ENCODE peak calls at places on chromosomes 12 and 14, in ten cellular contexts. U is IMR-90; H is ecto neural progenitor cell; I is CD8-positive, alpha-beta memory T cell; D is NCI-H446 treated with DMSO at 0.1 percent for 48 hours; K is fibroblast of lung; J is stimulated activated CD4-positive, alpha-beta T cell treated with anti-CD3 and anti-CD28 coated beads, Interleukin-12 subunit alpha, Interleukin-12 subunit beta, amount 100 ng/mL, for 24 hours; E is tibial nerve; O is HFFc6; L is dorsolateral prefrontal cortex. A is an unnamed sample.

GRCh38 chr12:10214877-10215267 is 2.2 kb downstream of the GABARAPL1 start:
- DNase-seq in O (no peak), U (no peak), D (no peak), J (no peak), H (no peak), K (peak), L (no peak), I (no peak), E (no peak), A (no peak)

GRCh38 chr12:55068416-55069010 is 48.7 kb downstream of the NEUROD4 start:
- DNase-seq in L (no peak), O (peak), I (no peak), J (no peak), H (peak), E (no peak), U (peak), K (peak), D (peak), A (peak)

GRCh38 chr12:42426733-42427132 is 100.8 kb downstream of the PPHLN1 start:
- DNase-seq in J (no peak), U (peak), E (no peak), D (no peak), K (peak), I (no peak), O (peak), L (no peak), H (no peak), A (peak)

GRCh38 chr12:3381059-3382047 is 109.7 kb upstream of the PRMT8 start:
- DNase-seq in K (no peak), E (no peak), J (no peak), U (no peak), O (no peak), I (no peak), D (no peak), H (no peak), L (no peak), A (no peak)

GRCh38 chr14:37171678-37172023 is 755 bp downstream of the SLC25A21 start:
- DNase-seq in L (no peak), I (no peak), D (no peak), H (no peak), O (no peak), K (no peak), E (no peak), J (no peak), U (no peak), A (no peak)

GRCh38 chr14:51394391-51394790 is 154.3 kb downstream of the TMX1 start:
- DNase-seq in J (no peak), O (no peak), I (no peak), D (no peak), H (no peak), U (peak), K (peak), E (no peak), L (no peak), A (no peak)

GRCh38 chr14:90534091-90534837 is 137.4 kb downstream of the CALM1 start:
- DNase-seq in D (no peak), E (no peak), H (no peak), U (peak), L (no peak), I (no peak), K (peak), O (no peak), J (no peak), A (no peak)

GRCh38 chr12:88067301-88067700 is 38.1 kb upstream of the C12orf50 start:
- DNase-seq in K (peak), D (no peak), E (no peak), O (no peak), U (peak), J (no peak), I (no peak), L (no peak), H (no peak), A (no peak)

GRCh38 chr12:92624236-92624635 is 78.6 kb upstream of the PLEKHG7 start:
- DNase-seq in H (no peak), O (peak), J (no peak), E (no peak), I (no peak), D (no peak), K (peak), U (peak), L (no peak), A (no peak)